ENCODE peak calls at places on chromosomes 16 and 17, in four cellular contexts. L is K562, M is HepG2, A is GM12878. W is an unnamed sample.

GRCh38 chr16:30786115-30786935 is 680 bp downstream of the ZNF629 start:
- DNase-seq in A (no peak), M (peak), L (peak), W (peak)

GRCh38 chr17:1173456-1174370 is 6.1 kb downstream of the ABR start:
- DNase-seq in A (no peak), L (no peak), M (no peak), W (no peak)

GRCh38 chr17:2776589-2777241 is 19.5 kb upstream of the RAP1GAP2 start:
- DNase-seq in A (no peak), L (peak), M (peak), W (peak)

GRCh38 chr16:14424595-14424994 is 205.5 kb downstream of the PARN start:
- DNase-seq in M (no peak), A (no peak), L (no peak), W (no peak)

GRCh38 chr17:48625502-48626201 is 506 bp downstream of the HOXB9 start:
- DNase-seq in A (no peak), M (no peak), L (peak), W (no peak)

GRCh38 chr17:79192503-79193500 is 118.2 kb downstream of the ENGASE start:
- DNase-seq in A (no peak), M (no peak), L (peak), W (no peak)

GRCh38 chr16:81745704-81746558 is 33.2 kb upstream of the PLCG2 start:
- DNase-seq in A (no peak), L (peak), M (peak), W (peak)

GRCh38 chr16:1960665-1961630 is 1.6 kb downstream of the NDUFB10 start:
- DNase-seq in A (no peak), L (no peak), M (peak), W (no peak)

GRCh38 chr17:62091804-62092203 is 26.7 kb upstream of the MED13 start:
- DNase-seq in M (no peak), L (no peak), A (no peak), W (no peak)

GRCh38 chr17:21294321-21295035 is 10.0 kb downstream of the MAP2K3 start:
- DNase-seq in M (no peak), A (no peak), L (no peak), W (peak)

GRCh38 chr16:85210423-85211169 is 98.3 kb upstream of the CIBAR2 start:
- DNase-seq in L (no peak), A (no peak), M (no peak), W (no peak)

GRCh38 chr16:89598199-89598598 is 15.2 kb upstream of the DPEP1 start:
- DNase-seq in A (no peak), M (no peak), L (no peak), W (no peak)

GRCh38 chr16:77374384-77374783 is 60.5 kb downstream of the ADAMTS18 start:
- DNase-seq in M (no peak), A (no peak), L (no peak), W (no peak)

GRCh38 chr16:14057878-14058382 is 13.2 kb upstream of the MRTFB start:
- DNase-seq in L (no peak), A (no peak), M (no peak), W (no peak)

GRCh38 chr16:2610781-2611498 is 71.4 kb upstream of the KCTD5 start:
- DNase-seq in L (no peak), A (no peak), M (no peak), W (no peak)

GRCh38 chr16:81956213-81956948 is 54.9 kb downstream of the SDR42E1 start:
- DNase-seq in A (no peak), L (no peak), M (no peak), W (no peak)

GRCh38 chr17:36928450-36929125 is 8.7 kb upstream of the LHX1 start:
- DNase-seq in M (no peak), L (no peak), A (no peak), W (no peak)

GRCh38 chr16:88315543-88316105 is 67.1 kb upstream of the ZNF469 start:
- DNase-seq in M (peak), A (no peak), L (peak), W (no peak)

GRCh38 chr16:88781140-88782077 is 3.6 kb downstream of the PIEZO1 start:
- DNase-seq in M (no peak), A (no peak), L (peak), W (no peak)

GRCh38 chr16:86398622-86399021 is 111.7 kb upstream of the FOXF1 start:
- DNase-seq in L (no peak), A (no peak), M (no peak), W (no peak)

GRCh38 chr17:39225974-39226683 is 384 bp upstream of the STAC2 start:
- DNase-seq in L (peak), M (no peak), A (no peak), W (peak)

GRCh38 chr16:17351471-17352045 is 119.2 kb downstream of the XYLT1 start:
- DNase-seq in L (no peak), M (no peak), A (no peak), W (no peak)

GRCh38 chr17:17839792-17840707 is 3.3 kb upstream of the SREBF1 start:
- DNase-seq in L (peak), M (peak), A (no peak), W (peak)

GRCh38 chr16:54027126-54027922 is 259.3 kb downstream of the IRX3 start:
- DNase-seq in M (no peak), L (no peak), A (no peak), W (peak)

GRCh38 chr17:1908699-1909309 is 79.0 kb downstream of the RPA1 start:
- DNase-seq in M (peak), L (peak), A (no peak), W (peak)

GRCh38 chr17:74519951-74520553 is 11.2 kb downstream of the CD300LB start:
- DNase-seq in L (no peak), M (no peak), A (no peak), W (no peak)

GRCh38 chr16:8632675-8633182 is 11.2 kb downstream of the METTL22 start:
- DNase-seq in A (no peak), M (no peak), L (no peak), W (no peak)

GRCh38 chr16:15461376-15461775 is 27.0 kb downstream of the BMERB1 start:
- DNase-seq in A (no peak), M (no peak), L (no peak), W (no peak)

GRCh38 chr17:80414508-80414802 is 512 bp upstream of the ENDOV start:
- DNase-seq in A (no peak), M (peak), L (peak), W (no peak)

GRCh38 chr17:65696739-65697394 is 135.4 kb upstream of the AXIN2 start:
- DNase-seq in A (no peak), L (no peak), M (no peak), W (no peak)

GRCh38 chr17:39563476-39563875 is 44.2 kb downstream of the NEUROD2 start:
- DNase-seq in M (no peak), L (no peak), A (no peak), W (peak)

DNA sequence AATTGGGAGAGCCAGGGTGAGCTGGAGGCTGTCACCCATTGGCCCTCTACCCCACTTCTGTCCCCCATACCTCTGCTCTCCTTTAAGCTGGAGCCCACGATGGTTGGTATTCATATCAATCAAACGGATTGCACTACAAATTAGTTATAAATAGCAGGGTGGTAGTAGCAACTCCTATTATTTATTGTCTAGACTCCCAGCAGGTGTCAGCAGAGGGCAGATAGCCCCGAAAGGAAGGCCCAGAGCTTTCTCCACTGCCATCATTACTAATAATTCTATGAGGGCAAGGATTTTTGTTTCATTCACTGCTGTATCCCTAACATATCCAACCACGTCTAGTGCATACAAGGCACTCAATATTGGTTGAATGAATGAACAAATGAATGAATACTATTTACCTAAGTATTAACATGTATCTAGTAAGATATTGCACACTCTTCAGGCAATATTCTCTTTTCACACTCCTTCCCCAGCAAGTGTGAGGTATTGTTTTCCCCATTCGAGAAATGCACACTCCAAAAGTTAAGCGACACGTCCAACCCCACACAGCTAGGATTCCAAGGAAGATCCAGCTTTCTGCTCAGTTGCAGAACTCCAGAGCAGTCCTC is 6.3 kb downstream of the C17orf50 start:
- DNase-seq in A (no peak), M (no peak), L (no peak), W (peak)
- TF ChIP-seq MXI1 in A (no peak), M (no peak), L (no peak), W (no peak)

DNA sequence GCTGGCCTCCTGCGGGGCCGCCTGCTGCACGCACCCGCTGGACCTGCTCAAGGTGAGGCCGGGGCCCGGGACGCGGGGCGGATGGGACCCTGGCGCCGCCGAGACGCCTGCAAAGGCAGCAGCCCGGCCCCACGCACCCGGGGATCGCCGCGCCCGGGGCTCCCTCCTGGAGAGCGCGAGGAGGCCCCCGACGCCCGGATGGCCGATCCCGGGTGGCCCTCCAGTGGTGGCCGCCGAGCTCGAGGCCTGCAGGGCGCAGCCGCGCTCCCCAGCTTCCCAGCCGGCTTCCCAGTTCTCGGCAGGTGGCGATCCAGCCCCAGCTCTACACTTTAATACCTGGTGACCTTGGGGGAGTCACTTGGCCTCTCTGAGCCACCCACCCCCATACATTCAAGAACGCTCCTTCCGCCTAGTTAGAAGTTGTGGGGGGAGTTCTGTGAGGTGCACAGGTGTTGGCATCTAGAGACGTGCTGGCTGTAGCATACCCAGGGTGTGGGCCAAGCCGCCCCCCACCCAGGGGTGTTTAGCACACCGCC is 452 bp downstream of the SLC25A10 start:
- DNase-seq in L (peak), A (no peak), M (peak), W (peak)
- H3K9ac ChIP-seq in L (peak), A (peak), M (peak), W (peak)

DNA sequence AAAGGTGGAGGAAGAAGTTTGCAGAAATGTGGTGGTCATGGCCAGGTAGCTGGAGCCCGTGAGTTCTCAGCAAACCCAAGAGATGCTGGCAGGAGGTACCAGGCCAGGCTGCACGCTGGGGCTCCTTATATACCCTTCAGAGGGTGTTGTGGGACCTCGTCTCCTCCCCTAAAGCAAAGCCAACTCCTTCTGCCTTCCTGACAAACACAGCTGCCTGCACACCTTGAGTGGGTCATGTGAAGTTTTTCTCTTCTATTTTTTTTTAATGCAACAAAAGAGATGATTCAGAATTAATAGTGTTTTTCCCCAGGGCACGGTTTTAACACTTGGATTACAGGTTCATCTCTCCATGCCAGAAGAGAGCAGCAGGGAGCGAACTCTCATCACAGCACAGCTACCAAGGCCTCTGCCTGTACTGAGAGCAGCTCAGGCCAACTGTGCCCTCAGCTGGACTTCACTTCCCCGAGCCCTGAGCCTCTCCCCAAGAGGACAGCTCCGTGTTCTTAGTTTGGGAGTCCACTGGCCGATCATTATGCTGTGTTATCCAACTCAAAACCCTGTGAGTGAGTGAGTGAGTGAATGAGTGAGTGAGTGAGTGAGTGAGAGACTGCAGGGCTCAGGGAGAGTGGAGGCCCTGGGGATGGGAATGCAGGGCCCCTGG is at the start of gene KRT15:
- DNase-seq in M (no peak), L (no peak), A (no peak), W (no peak)
- TF ChIP-seq NFIC in M (no peak), L (no peak), A (no peak), W (no peak)

GRCh38 chr17:7024402-7024785 is 1.5 kb downstream of the BCL6B start:
- DNase-seq in M (no peak), A (no peak), L (no peak), W (no peak)

GRCh38 chr17:7025240-7025639 is 2.4 kb downstream of the BCL6B start:
- DNase-seq in A (no peak), M (no peak), L (no peak), W (no peak)

GRCh38 chr17:7029096-7029495 is 6.2 kb downstream of the BCL6B start:
- DNase-seq in M (no peak), A (no peak), L (no peak), W (no peak)

GRCh38 chr17:7027335-7027734 is 4.5 kb downstream of the BCL6B start:
- DNase-seq in A (no peak), M (no peak), L (no peak), W (no peak)

DNA sequence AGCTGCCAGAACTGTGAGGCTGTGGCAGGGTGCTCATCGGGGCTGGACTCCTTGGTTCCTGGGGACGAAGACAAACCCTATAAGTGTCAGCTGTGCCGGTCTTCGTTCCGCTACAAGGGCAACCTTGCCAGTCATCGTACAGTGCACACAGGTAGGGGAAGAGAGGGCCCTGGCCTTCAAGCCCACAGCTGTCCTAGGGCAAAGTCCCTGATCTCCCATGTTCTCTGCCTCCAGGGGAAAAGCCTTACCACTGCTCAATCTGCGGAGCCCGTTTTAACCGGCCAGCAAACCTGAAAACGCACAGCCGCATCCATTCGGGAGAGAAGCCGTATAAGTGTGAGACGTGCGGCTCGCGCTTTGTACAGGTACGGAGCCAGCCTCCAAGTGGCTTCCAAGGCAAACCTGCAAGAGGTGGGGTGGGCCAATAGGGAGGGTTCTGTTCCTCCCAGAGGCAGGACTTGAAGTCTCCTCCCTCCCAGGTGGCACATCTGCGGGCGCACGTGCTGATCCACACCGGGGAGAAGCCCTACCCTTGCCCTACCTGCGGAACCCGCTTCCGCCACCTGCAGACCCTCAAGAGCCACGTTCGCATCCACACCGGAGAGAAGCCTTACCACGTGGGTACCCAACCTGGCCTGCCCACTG is 3.7 kb downstream of the BCL6B start:
- DNase-seq in L (no peak), A (no peak), M (no peak), W (no peak)
- TF ChIP-seq MXI1 in L (no peak), A (no peak), M (no peak), W (no peak)

GRCh38 chr16:11875721-11876120 is 24.4 kb upstream of the RSL1D1 start:
- DNase-seq in M (no peak), L (no peak), A (no peak), W (no peak)

GRCh38 chr16:11876306-11876705 is 25.0 kb upstream of the RSL1D1 start:
- DNase-seq in A (no peak), M (no peak), L (no peak), W (no peak)

GRCh38 chr16:11880047-11880446 is 28.7 kb upstream of the RSL1D1 start:
- DNase-seq in A (no peak), M (no peak), L (no peak), W (no peak)

DNA sequence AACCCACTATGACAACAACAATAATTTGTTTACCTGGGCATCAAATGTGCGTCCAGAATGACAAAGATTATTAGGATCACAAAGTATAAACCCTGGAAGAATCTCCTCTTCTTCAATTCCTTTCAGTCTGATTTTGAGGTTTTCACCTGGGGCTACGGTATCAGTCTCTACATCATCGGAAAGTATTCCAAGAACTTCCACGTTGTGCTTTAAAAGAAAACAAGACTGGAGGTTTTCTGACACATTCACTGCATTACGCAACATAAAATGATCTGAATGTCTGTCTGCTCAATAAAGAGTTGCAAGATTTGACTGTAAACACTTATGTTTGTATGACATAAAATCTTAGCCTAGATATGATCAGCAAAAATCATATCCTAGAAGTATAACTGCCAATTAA is 26.0 kb upstream of the RSL1D1 start:
- DNase-seq in L (no peak), M (no peak), A (no peak), W (no peak)
- H3K9ac ChIP-seq in L (no peak), M (no peak), A (no peak), W (no peak)

GRCh38 chr17:73311428-73311780 is 397 bp downstream of the CDC42EP4 start:
- DNase-seq in A (no peak), M (no peak), L (peak), W (no peak)
- TF ChIP-seq NFIC in A (no peak), M (no peak), L (no peak), W (no peak)

GRCh38 chr16:593406-593805 is 3.5 kb downstream of the RAB40C start:
- DNase-seq in M (no peak), L (no peak), A (no peak), W (no peak)
- TF ChIP-seq MXI1 in M (no peak), L (no peak), A (no peak), W (no peak)

GRCh38 chr16:66549284-66550131 is at the start of gene TK2:
- DNase-seq in M (peak), L (peak), A (no peak), W (peak)

GRCh38 chr16:66547101-66547989 is 2.6 kb downstream of the TK2 start:
- DNase-seq in A (no peak), M (no peak), L (no peak), W (no peak)

GRCh38 chr16:66551362-66551761 is 1.0 kb upstream of the CKLF start:
- DNase-seq in L (peak), M (peak), A (peak), W (peak)

GRCh38 chr16:66548868-66549267 is 1.1 kb downstream of the TK2 start:
- DNase-seq in M (no peak), A (no peak), L (no peak), W (no peak)

GRCh38 chr16:66548068-66548467 is 1.9 kb downstream of the TK2 start:
- DNase-seq in L (no peak), A (no peak), M (no peak), W (no peak)
- H3K9ac ChIP-seq in L (peak), A (no peak), M (no peak), W (no peak)

GRCh38 chr16:12176051-12176450 is 199.5 kb downstream of the SNX29 start:
- DNase-seq in L (no peak), A (no peak), M (no peak), W (no peak)

GRCh38 chr16:12177643-12178042 is 201.1 kb downstream of the SNX29 start:
- DNase-seq in M (no peak), L (no peak), A (no peak), W (no peak)

GRCh38 chr16:12182202-12182601 is 205.7 kb downstream of the SNX29 start:
- DNase-seq in A (no peak), M (no peak), L (no peak), W (no peak)

GRCh38 chr16:12173121-12173520 is 196.6 kb downstream of the SNX29 start:
- DNase-seq in M (no peak), L (no peak), A (no peak), W (no peak)

DNA sequence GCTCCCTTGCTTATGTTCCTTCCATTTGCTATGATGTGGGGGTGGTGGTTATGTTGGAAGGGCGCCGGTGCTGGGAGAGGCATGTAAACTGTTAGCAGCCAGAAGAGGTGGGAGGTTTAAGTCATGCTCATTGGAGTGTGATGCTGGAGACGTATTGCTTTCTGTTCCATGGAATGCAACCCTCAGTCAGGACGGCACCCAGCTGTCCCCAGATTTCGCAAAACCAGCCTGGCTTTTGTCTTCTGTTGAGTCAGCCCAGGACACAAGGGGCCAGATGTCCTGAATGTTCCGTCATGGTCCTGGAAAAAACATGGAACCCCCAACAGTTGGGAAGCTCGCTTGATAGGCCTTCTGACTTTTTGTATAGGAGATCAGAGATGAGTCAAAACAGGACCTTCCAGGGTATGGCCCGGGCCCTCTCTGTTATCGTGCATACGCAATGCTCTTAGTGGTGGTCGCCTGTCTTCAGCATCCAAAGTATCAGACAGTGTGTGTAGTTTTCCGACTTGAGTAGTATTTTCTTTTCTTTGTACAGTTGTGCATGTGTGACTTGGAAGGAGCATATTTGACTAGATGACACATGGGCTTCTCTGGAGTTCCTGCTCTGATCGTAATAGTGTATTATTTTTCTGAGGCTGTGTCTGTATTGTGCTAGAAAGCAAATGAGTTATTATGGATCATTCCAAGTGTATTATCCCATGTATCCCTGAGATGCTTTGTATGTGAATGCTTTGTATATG is 201.9 kb downstream of the SNX29 start:
- DNase-seq in A (no peak), M (no peak), L (no peak), W (no peak)
- TF ChIP-seq NFIC in A (no peak), M (no peak), L (no peak), W (no peak)